ENCODE peak calls at places on chromosome 13, in six cellular contexts. G is mesenchymal stem cell, M is SK-N-SH, L is cardiac muscle cell, T is adrenal gland, I is heart left ventricle. R is an unnamed sample. For H3K4me1, the result is how much of the 10 kb centered on the place peaks cover.

GRCh38 chr13:36088001-36088400 is 43.2 kb downstream of the DCLK1 start:
- DNase-seq in G (no peak), M (no peak), L (no peak), T (no peak), I (no peak), R (no peak)

GRCh38 chr13:72820156-72820897 is 38.4 kb downstream of the PIBF1 start:
- DNase-seq in G (peak), M (no peak), L (peak), T (no peak), I (no peak), R (no peak)

GRCh38 chr13:27619093-27619705 is 1.1 kb downstream of the LNX2 start:
- DNase-seq in G (no peak), M (no peak), L (peak), T (no peak), I (no peak), R (no peak)

GRCh38 chr13:75437582-75438318 is 44.2 kb downstream of the TBC1D4 start:
- DNase-seq in G (peak), M (no peak), L (peak), T (no peak), I (no peak), R (no peak)

GRCh38 chr13:42539670-42540069 is 34.3 kb upstream of the TNFSF11 start:
- DNase-seq in G (no peak), M (no peak), L (peak), T (no peak), I (no peak), R (no peak)

GRCh38 chr13:30796132-30796832 is 60.9 kb downstream of the ALOX5AP start:
- DNase-seq in G (peak), M (no peak), L (peak), T (peak), I (no peak), R (no peak)

GRCh38 chr13:48304132-48304876 is 753 bp downstream of the RB1 start:
- DNase-seq in G (peak), M (peak), L (peak), T (peak), I (peak), R (peak)

GRCh38 chr13:106625578-106625977 is 57.6 kb upstream of the ARGLU1 start:
- DNase-seq in G (no peak), M (no peak), L (no peak), T (no peak), I (no peak), R (no peak)

GRCh38 chr13:80783926-80784325 is 443.0 kb upstream of the SPRY2 start:
- DNase-seq in G (peak), M (no peak), L (peak), T (no peak), I (no peak), R (no peak)

GRCh38 chr13:97300871-97301270 is 78.7 kb downstream of the MBNL2 start:
- DNase-seq in G (no peak), M (peak), L (no peak), T (no peak), I (no peak), R (no peak)

GRCh38 chr13:112761701-112762689 is 72.2 kb downstream of the ATP11A start:
- DNase-seq in G (peak), M (no peak), L (peak), T (no peak), I (no peak), R (peak)

GRCh38 chr13:74778946-74779345 is 644.7 kb upstream of the KLF12 start:
- DNase-seq in G (no peak), M (no peak), L (no peak), T (no peak), I (no peak), R (no peak)

GRCh38 chr13:41500501-41500900 is 43.2 kb downstream of the RGCC start:
- DNase-seq in G (no peak), M (no peak), L (no peak), T (no peak), I (no peak), R (no peak)

DNA sequence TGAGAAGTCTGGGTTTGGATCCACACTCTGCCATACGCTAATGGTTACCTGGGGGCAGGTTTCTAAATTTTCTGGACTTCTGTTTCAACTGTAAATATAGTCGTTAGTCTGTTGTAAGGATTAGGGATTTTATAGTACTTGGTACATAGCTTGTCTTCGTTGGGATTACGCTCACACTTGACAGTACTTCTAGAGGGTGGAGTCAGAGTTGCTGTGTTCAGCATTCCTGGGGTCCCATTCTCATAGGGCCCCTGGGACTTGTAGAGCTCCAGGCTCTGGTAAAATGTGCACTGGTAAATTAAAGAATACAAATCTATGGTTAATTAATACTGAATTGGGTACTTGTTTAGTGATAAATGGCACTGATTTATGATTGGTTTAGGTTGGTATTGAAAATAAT is 45.2 kb downstream of the TPP2 start:
- DNase-seq in G (no peak), M (no peak), L (no peak), T (no peak), I (no peak), R (no peak)
- H3K27ac ChIP-seq in G (no peak), M (no peak), L (no peak), T (no peak), I (no peak), R (no peak)

GRCh38 chr13:93244918-93245280 is 18.3 kb downstream of the GPC6 start:
- DNase-seq in G (peak), M (no peak), L (peak), T (no peak), I (no peak), R (no peak)

GRCh38 chr13:93246069-93246468 is 19.5 kb downstream of the GPC6 start:
- DNase-seq in G (no peak), M (no peak), L (no peak), T (no peak), I (no peak), R (no peak)

GRCh38 chr13:93248627-93249047 is 22.0 kb downstream of the GPC6 start:
- DNase-seq in G (peak), M (peak), L (peak), T (no peak), I (no peak), R (peak)

GRCh38 chr13:93249918-93250306 is 23.3 kb downstream of the GPC6 start:
- DNase-seq in G (no peak), M (no peak), L (no peak), T (no peak), I (no peak), R (no peak)

GRCh38 chr13:93249259-93249917 is 22.8 kb downstream of the GPC6 start:
- DNase-seq in G (peak), M (no peak), L (peak), T (no peak), I (no peak), R (no peak)
- H3K4me1 ChIP-seq in G (under half), M (under half), L (under half), T (under half), I (under half), R (under half)

GRCh38 chr13:62524061-62524460 is 1108.4 kb upstream of the PCDH20 start:
- DNase-seq in G (no peak), M (no peak), L (no peak), T (no peak), I (no peak), R (no peak)
- H3K27ac ChIP-seq in G (no peak), M (no peak), L (no peak), T (no peak), I (no peak), R (no peak)

GRCh38 chr13:109768176-109768575 is 18.2 kb downstream of the IRS2 start:
- DNase-seq in G (no peak), M (no peak), L (no peak), T (no peak), I (no peak), R (no peak)
- H3K4me1 ChIP-seq in G (under half), M (under half), L (under half), T (under half), I (under half), R (under half)

GRCh38 chr13:44308352-44308751 is 65.3 kb upstream of the SERP2 start:
- DNase-seq in G (no peak), M (no peak), L (no peak), T (no peak), I (no peak), R (no peak)
- H3K27ac ChIP-seq in G (no peak), M (no peak), L (no peak), T (no peak), I (no peak), R (no peak)

GRCh38 chr13:63492604-63493003 is 2077.0 kb upstream of the PCDH20 start:
- DNase-seq in G (no peak), M (no peak), L (no peak), T (no peak), I (no peak), R (no peak)

GRCh38 chr13:63501702-63502101 is 2086.1 kb upstream of the PCDH20 start:
- DNase-seq in G (no peak), M (no peak), L (peak), T (no peak), I (no peak), R (no peak)

GRCh38 chr13:63497601-63498000 is 2082.0 kb upstream of the PCDH20 start:
- DNase-seq in G (peak), M (no peak), L (peak), T (no peak), I (no peak), R (no peak)
- H3K4me1 ChIP-seq in G (under half), M (under half), L (under half), T (under half), I (under half), R (under half)

R was measured in left lung.